ENCODE peak calls at places on chromosome X, in eight cellular contexts. One of them, this sample, is unnamed.

GRCh38 chrX:29468911-29469494 is 746.4 kb upstream of the MAGEB2 start:
- DNase-seq in adrenal gland: no peak
- DNase-seq in uterus: no peak
- DNase-seq in ovary: no peak
- DNase-seq in body of pancreas: no peak
- DNase-seq in testis: no peak
- DNase-seq in A549: no peak
- DNase-seq in sigmoid colon: no peak
- DNase-seq in this sample: no peak

GRCh38 chrX:86133761-86134160 is 14.5 kb upstream of the DACH2 start:
- DNase-seq in uterus: no peak
- DNase-seq in body of pancreas: no peak
- DNase-seq in A549: peak
- DNase-seq in testis: no peak
- DNase-seq in ovary: no peak
- DNase-seq in sigmoid colon: no peak
- DNase-seq in adrenal gland: no peak
- DNase-seq in this sample: no peak

GRCh38 chrX:11049976-11050375 is 61.2 kb upstream of the HCCS start:
- DNase-seq in sigmoid colon: no peak
- DNase-seq in adrenal gland: no peak
- DNase-seq in ovary: no peak
- DNase-seq in testis: no peak
- DNase-seq in A549: no peak
- DNase-seq in uterus: no peak
- DNase-seq in body of pancreas: no peak
- DNase-seq in this sample: no peak

GRCh38 chrX:110201799-110202198 is 116.1 kb downstream of the AMMECR1 start:
- DNase-seq in ovary: no peak
- DNase-seq in sigmoid colon: no peak
- DNase-seq in A549: no peak
- DNase-seq in body of pancreas: no peak
- DNase-seq in testis: no peak
- DNase-seq in uterus: no peak
- DNase-seq in adrenal gland: no peak
- DNase-seq in this sample: no peak

GRCh38 chrX:24874604-24875247 is 141.0 kb downstream of the ARX start:
- DNase-seq in A549: peak
- DNase-seq in sigmoid colon: no peak
- DNase-seq in uterus: no peak
- DNase-seq in adrenal gland: no peak
- DNase-seq in body of pancreas: no peak
- DNase-seq in testis: no peak
- DNase-seq in ovary: no peak
- DNase-seq in this sample: no peak

GRCh38 chrX:144586756-144587155 is 660.5 kb upstream of the SPANXN1 start:
- DNase-seq in testis: no peak
- DNase-seq in adrenal gland: no peak
- DNase-seq in uterus: no peak
- DNase-seq in body of pancreas: no peak
- DNase-seq in A549: no peak
- DNase-seq in sigmoid colon: no peak
- DNase-seq in ovary: no peak
- DNase-seq in this sample: no peak

GRCh38 chrX:70025464-70025863 is 24.3 kb downstream of the AWAT2 start:
- DNase-seq in A549: no peak
- DNase-seq in sigmoid colon: no peak
- DNase-seq in uterus: no peak
- DNase-seq in adrenal gland: no peak
- DNase-seq in testis: no peak
- DNase-seq in body of pancreas: no peak
- DNase-seq in ovary: no peak
- DNase-seq in this sample: no peak

GRCh38 chrX:46582964-46583363 is 9.4 kb downstream of the CHST7 start:
- DNase-seq in ovary: no peak
- DNase-seq in uterus: no peak
- DNase-seq in A549: peak
- DNase-seq in sigmoid colon: no peak
- DNase-seq in body of pancreas: no peak
- DNase-seq in testis: peak
- DNase-seq in adrenal gland: no peak
- DNase-seq in this sample: peak

GRCh38 chrX:22220941-22221340 is 51.8 kb upstream of the CBLL2 start:
- DNase-seq in sigmoid colon: no peak
- DNase-seq in ovary: no peak
- DNase-seq in adrenal gland: no peak
- DNase-seq in A549: peak
- DNase-seq in uterus: no peak
- DNase-seq in body of pancreas: no peak
- DNase-seq in testis: no peak
- DNase-seq in this sample: no peak

GRCh38 chrX:141619336-141619735 is 29.8 kb downstream of the SPANXA2 start:
- DNase-seq in sigmoid colon: no peak
- DNase-seq in adrenal gland: no peak
- DNase-seq in uterus: no peak
- DNase-seq in ovary: no peak
- DNase-seq in testis: no peak
- DNase-seq in A549: no peak
- DNase-seq in body of pancreas: no peak
- DNase-seq in this sample: no peak

GRCh38 chrX:46777971-46778810 is 19.3 kb upstream of the SLC9A7 start:
- DNase-seq in ovary: no peak
- DNase-seq in adrenal gland: no peak
- DNase-seq in A549: no peak
- DNase-seq in uterus: no peak
- DNase-seq in sigmoid colon: no peak
- DNase-seq in testis: peak
- DNase-seq in body of pancreas: no peak
- DNase-seq in this sample: no peak

GRCh38 chrX:22534643-22535042 is 261.9 kb downstream of the CBLL2 start:
- DNase-seq in sigmoid colon: no peak
- DNase-seq in testis: no peak
- DNase-seq in uterus: peak
- DNase-seq in A549: no peak
- DNase-seq in ovary: no peak
- DNase-seq in adrenal gland: no peak
- DNase-seq in body of pancreas: no peak
- DNase-seq in this sample: no peak

GRCh38 chrX:135973025-135973547 is 702 bp downstream of the MMGT1 start:
- DNase-seq in testis: peak
- DNase-seq in adrenal gland: no peak
- DNase-seq in ovary: no peak
- DNase-seq in A549: peak
- DNase-seq in body of pancreas: peak
- DNase-seq in uterus: no peak
- DNase-seq in sigmoid colon: no peak
- DNase-seq in this sample: peak

GRCh38 chrX:116657071-116657470 is 194.3 kb upstream of the CT83 start:
- DNase-seq in ovary: no peak
- DNase-seq in body of pancreas: no peak
- DNase-seq in A549: no peak
- DNase-seq in adrenal gland: no peak
- DNase-seq in testis: no peak
- DNase-seq in sigmoid colon: no peak
- DNase-seq in uterus: no peak
- DNase-seq in this sample: no peak

GRCh38 chrX:86149089-86149488 is 838 bp downstream of the DACH2 start:
- DNase-seq in A549: no peak
- DNase-seq in sigmoid colon: no peak
- DNase-seq in uterus: no peak
- DNase-seq in adrenal gland: no peak
- DNase-seq in body of pancreas: no peak
- DNase-seq in ovary: no peak
- DNase-seq in testis: no peak
- DNase-seq in this sample: no peak

GRCh38 chrX:130110379-130111219 is at the start of gene ELF4:
- DNase-seq in sigmoid colon: peak
- DNase-seq in ovary: peak
- DNase-seq in adrenal gland: no peak
- DNase-seq in body of pancreas: peak
- DNase-seq in A549: peak
- DNase-seq in uterus: peak
- DNase-seq in testis: no peak
- DNase-seq in this sample: no peak

GRCh38 chrX:6021316-6022091 is 207.2 kb downstream of the NLGN4X start:
- DNase-seq in uterus: no peak
- DNase-seq in adrenal gland: peak
- DNase-seq in sigmoid colon: no peak
- DNase-seq in ovary: peak
- DNase-seq in A549: peak
- DNase-seq in body of pancreas: peak
- DNase-seq in testis: peak
- DNase-seq in this sample: peak

GRCh38 chrX:88865634-88866033 is 118.6 kb downstream of the CPXCR1 start:
- DNase-seq in adrenal gland: no peak
- DNase-seq in uterus: no peak
- DNase-seq in A549: no peak
- DNase-seq in testis: no peak
- DNase-seq in ovary: no peak
- DNase-seq in sigmoid colon: no peak
- DNase-seq in body of pancreas: no peak
- DNase-seq in this sample: no peak

GRCh38 chrX:108447303-108447702 is 7.7 kb downstream of the COL4A5 start:
- DNase-seq in sigmoid colon: no peak
- DNase-seq in uterus: no peak
- DNase-seq in adrenal gland: no peak
- DNase-seq in body of pancreas: no peak
- DNase-seq in ovary: no peak
- DNase-seq in testis: no peak
- DNase-seq in A549: peak
- DNase-seq in this sample: no peak

GRCh38 chrX:18883961-18884765 is 99.8 kb downstream of the PHKA2 start:
- DNase-seq in sigmoid colon: no peak
- DNase-seq in adrenal gland: no peak
- DNase-seq in uterus: no peak
- DNase-seq in ovary: no peak
- DNase-seq in testis: no peak
- DNase-seq in A549: no peak
- DNase-seq in body of pancreas: no peak
- DNase-seq in this sample: no peak

GRCh38 chrX:125003746-125004446 is 315.8 kb upstream of the TEX13C start:
- DNase-seq in adrenal gland: no peak
- DNase-seq in testis: no peak
- DNase-seq in uterus: no peak
- DNase-seq in body of pancreas: no peak
- DNase-seq in A549: no peak
- DNase-seq in ovary: no peak
- DNase-seq in sigmoid colon: no peak
- DNase-seq in this sample: no peak

GRCh38 chrX:17542123-17542522 is 167.1 kb downstream of the NHS start:
- DNase-seq in uterus: no peak
- DNase-seq in A549: no peak
- DNase-seq in adrenal gland: no peak
- DNase-seq in body of pancreas: peak
- DNase-seq in testis: no peak
- DNase-seq in sigmoid colon: peak
- DNase-seq in ovary: no peak
- DNase-seq in this sample: no peak

GRCh38 chrX:66914082-66914481 is 275.2 kb upstream of the EDA2R start:
- DNase-seq in uterus: peak
- DNase-seq in testis: no peak
- DNase-seq in body of pancreas: no peak
- DNase-seq in adrenal gland: no peak
- DNase-seq in A549: peak
- DNase-seq in ovary: no peak
- DNase-seq in sigmoid colon: no peak
- DNase-seq in this sample: peak

GRCh38 chrX:84501798-84502628 is at the start of gene HDX:
- DNase-seq in sigmoid colon: peak
- DNase-seq in A549: peak
- DNase-seq in ovary: peak
- DNase-seq in adrenal gland: peak
- DNase-seq in testis: peak
- DNase-seq in uterus: peak
- DNase-seq in body of pancreas: peak
- DNase-seq in this sample: peak
- TF ChIP-seq POLR2A in sigmoid colon: no peak
- TF ChIP-seq POLR2A in A549: peak
- TF ChIP-seq POLR2A in ovary: peak
- TF ChIP-seq POLR2A in adrenal gland: peak
- TF ChIP-seq POLR2A in testis: no peak
- TF ChIP-seq POLR2A in uterus: peak
- TF ChIP-seq POLR2A in body of pancreas: peak
- TF ChIP-seq POLR2A in this sample: peak

DNA sequence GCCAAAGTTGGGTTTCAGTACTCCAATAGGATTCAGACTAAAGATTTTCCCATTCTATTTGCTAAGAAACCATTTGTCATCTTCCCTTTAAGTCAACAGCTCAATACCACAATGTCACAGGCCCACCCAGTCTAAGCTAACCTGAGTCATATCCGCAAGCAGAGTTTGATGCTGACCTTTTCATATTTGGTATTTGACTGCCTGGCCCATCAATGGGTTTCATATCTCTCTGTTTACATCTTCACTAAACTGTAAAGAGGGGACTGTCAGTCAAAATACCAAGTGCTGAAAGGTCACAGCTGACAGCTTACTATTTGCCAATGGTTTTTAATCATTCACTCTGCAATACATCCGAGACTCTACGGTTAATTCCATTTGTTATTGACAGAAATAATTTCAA is 707.5 kb upstream of the ACTRT1 start:
- DNase-seq in A549: peak
- DNase-seq in ovary: no peak
- DNase-seq in uterus: no peak
- DNase-seq in testis: no peak
- DNase-seq in adrenal gland: no peak
- DNase-seq in sigmoid colon: no peak
- DNase-seq in body of pancreas: no peak
- DNase-seq in this sample: no peak
- H3K4me3 ChIP-seq in A549: no peak
- H3K4me3 ChIP-seq in ovary: no peak
- H3K4me3 ChIP-seq in uterus: no peak
- H3K4me3 ChIP-seq in testis: no peak
- H3K4me3 ChIP-seq in adrenal gland: no peak
- H3K4me3 ChIP-seq in sigmoid colon: no peak
- H3K4me3 ChIP-seq in body of pancreas: no peak
- H3K4me3 ChIP-seq in this sample: no peak

GRCh38 chrX:120603707-120604358 is at the start of gene MCTS1:
- DNase-seq in A549: peak
- DNase-seq in adrenal gland: peak
- DNase-seq in ovary: peak
- DNase-seq in uterus: peak
- DNase-seq in sigmoid colon: peak
- DNase-seq in body of pancreas: peak
- DNase-seq in testis: peak
- DNase-seq in this sample: peak
- TF ChIP-seq POLR2A in A549: peak
- TF ChIP-seq POLR2A in adrenal gland: peak
- TF ChIP-seq POLR2A in ovary: no peak
- TF ChIP-seq POLR2A in uterus: peak
- TF ChIP-seq POLR2A in sigmoid colon: peak
- TF ChIP-seq POLR2A in body of pancreas: peak
- TF ChIP-seq POLR2A in testis: no peak
- TF ChIP-seq POLR2A in this sample: peak

GRCh38 chrX:101485212-101486064 is at the start of gene ARMCX4:
- DNase-seq in A549: no peak
- DNase-seq in ovary: peak
- DNase-seq in testis: peak
- DNase-seq in uterus: peak
- DNase-seq in body of pancreas: peak
- DNase-seq in adrenal gland: peak
- DNase-seq in sigmoid colon: peak
- DNase-seq in this sample: no peak
- H3K4me3 ChIP-seq in A549: no peak
- H3K4me3 ChIP-seq in ovary: peak
- H3K4me3 ChIP-seq in testis: peak
- H3K4me3 ChIP-seq in uterus: peak
- H3K4me3 ChIP-seq in body of pancreas: no peak
- H3K4me3 ChIP-seq in adrenal gland: peak
- H3K4me3 ChIP-seq in sigmoid colon: peak
- H3K4me3 ChIP-seq in this sample: peak